ENCODE peak calls at places on chromosomes 6 and 20, in nine cellular contexts. U is AG10803; T is psoas muscle; N is bronchial epithelial cell; P is fibroblast of the aortic adventitia; R is uterus; O is CD8-positive, alpha-beta T cell; H is OCI-LY7; L is astrocyte of the spinal cord. W is an unnamed sample.

GRCh38 chr6:94417364-94417763 is 998.0 kb upstream of the EPHA7 start:
- DNase-seq in T (no peak), R (no peak), N (no peak), O (no peak), U (no peak), L (no peak), H (no peak), P (no peak), W (no peak)

GRCh38 chr6:112877134-112878100 is 530.3 kb downstream of the RFPL4B start:
- DNase-seq in U (peak), O (no peak), L (peak), P (peak), T (no peak), R (no peak), N (peak), H (no peak), W (no peak)

GRCh38 chr6:156699017-156699421 is 78.2 kb upstream of the ARID1B start:
- DNase-seq in T (no peak), U (peak), N (peak), R (no peak), H (no peak), P (peak), L (peak), O (no peak), W (no peak)

GRCh38 chr6:38068854-38069253 is 249.3 kb downstream of the ZFAND3 start:
- DNase-seq in P (no peak), R (no peak), L (no peak), U (peak), O (no peak), N (no peak), H (no peak), T (no peak), W (no peak)

GRCh38 chr20:20498081-20498861 is 130.4 kb downstream of the INSM1 start:
- DNase-seq in P (peak), R (no peak), O (no peak), T (no peak), N (no peak), U (no peak), H (no peak), L (peak), W (no peak)

GRCh38 chr6:165976705-165977104 is 190.9 kb downstream of the TBXT start:
- DNase-seq in P (no peak), H (no peak), N (no peak), U (no peak), R (no peak), T (no peak), O (no peak), L (no peak), W (no peak)

GRCh38 chr20:45902199-45902701 is 9.7 kb downstream of the PLTP start:
- DNase-seq in N (no peak), P (no peak), H (no peak), U (no peak), T (no peak), O (no peak), L (no peak), R (no peak), W (no peak)

GRCh38 chr20:25030007-25030648 is 27.8 kb downstream of the ACSS1 start:
- DNase-seq in H (no peak), L (no peak), R (no peak), P (no peak), O (no peak), N (no peak), U (no peak), T (no peak), W (no peak)

GRCh38 chr20:62931464-62931863 is 5.2 kb upstream of the DIDO1 start:
- DNase-seq in R (no peak), H (no peak), U (no peak), P (no peak), T (no peak), L (no peak), N (no peak), O (no peak), W (no peak)

GRCh38 chr6:125220712-125221111 is 67.1 kb downstream of the TPD52L1 start:
- DNase-seq in L (no peak), P (peak), N (no peak), H (no peak), R (peak), T (peak), O (no peak), U (peak), W (peak)

GRCh38 chr6:84979541-84979940 is 215.1 kb upstream of the TBX18 start:
- DNase-seq in L (peak), P (peak), O (no peak), N (peak), T (no peak), R (no peak), H (no peak), U (peak), W (no peak)

GRCh38 chr20:44810391-44811149 is at the start of gene RIMS4:
- DNase-seq in U (no peak), N (no peak), P (no peak), O (no peak), L (no peak), T (no peak), H (no peak), R (no peak), W (no peak)

GRCh38 chr6:20740727-20741126 is 206.5 kb downstream of the CDKAL1 start:
- DNase-seq in O (no peak), U (no peak), T (no peak), H (no peak), R (no peak), N (no peak), P (no peak), L (no peak), W (no peak)

GRCh38 chr20:37096415-37097039 is 730 bp upstream of the RBL1 start:
- DNase-seq in L (no peak), R (no peak), P (no peak), O (no peak), H (peak), T (no peak), U (no peak), N (no peak), W (no peak)

GRCh38 chr20:37095108-37095608 is 639 bp downstream of the RBL1 start:
- DNase-seq in L (no peak), H (peak), N (no peak), T (no peak), O (peak), P (peak), R (no peak), U (no peak), W (no peak)

GRCh38 chr20:37090357-37090871 is 5.4 kb downstream of the RBL1 start:
- DNase-seq in L (no peak), O (no peak), R (no peak), T (no peak), N (no peak), H (no peak), P (no peak), U (no peak), W (no peak)

GRCh38 chr20:37095609-37096414 is at the start of gene RBL1:
- DNase-seq in O (peak), L (peak), T (peak), N (peak), U (peak), H (peak), R (peak), P (peak), W (peak)
- TF ChIP-seq CTCF in O (no peak), L (peak), T (no peak), N (peak), U (peak), H (peak), R (peak), P (peak), W (peak)

GRCh38 chr6:128569737-128570438 is 49.5 kb upstream of the PTPRK start:
- DNase-seq in O (no peak), T (no peak), R (no peak), L (peak), P (peak), H (no peak), U (peak), N (peak), W (no peak)
- H3K4me3 ChIP-seq in O (no peak), T (no peak), R (no peak), L (no peak), P (no peak), H (no peak), U (no peak), N (peak), W (no peak)

DNA sequence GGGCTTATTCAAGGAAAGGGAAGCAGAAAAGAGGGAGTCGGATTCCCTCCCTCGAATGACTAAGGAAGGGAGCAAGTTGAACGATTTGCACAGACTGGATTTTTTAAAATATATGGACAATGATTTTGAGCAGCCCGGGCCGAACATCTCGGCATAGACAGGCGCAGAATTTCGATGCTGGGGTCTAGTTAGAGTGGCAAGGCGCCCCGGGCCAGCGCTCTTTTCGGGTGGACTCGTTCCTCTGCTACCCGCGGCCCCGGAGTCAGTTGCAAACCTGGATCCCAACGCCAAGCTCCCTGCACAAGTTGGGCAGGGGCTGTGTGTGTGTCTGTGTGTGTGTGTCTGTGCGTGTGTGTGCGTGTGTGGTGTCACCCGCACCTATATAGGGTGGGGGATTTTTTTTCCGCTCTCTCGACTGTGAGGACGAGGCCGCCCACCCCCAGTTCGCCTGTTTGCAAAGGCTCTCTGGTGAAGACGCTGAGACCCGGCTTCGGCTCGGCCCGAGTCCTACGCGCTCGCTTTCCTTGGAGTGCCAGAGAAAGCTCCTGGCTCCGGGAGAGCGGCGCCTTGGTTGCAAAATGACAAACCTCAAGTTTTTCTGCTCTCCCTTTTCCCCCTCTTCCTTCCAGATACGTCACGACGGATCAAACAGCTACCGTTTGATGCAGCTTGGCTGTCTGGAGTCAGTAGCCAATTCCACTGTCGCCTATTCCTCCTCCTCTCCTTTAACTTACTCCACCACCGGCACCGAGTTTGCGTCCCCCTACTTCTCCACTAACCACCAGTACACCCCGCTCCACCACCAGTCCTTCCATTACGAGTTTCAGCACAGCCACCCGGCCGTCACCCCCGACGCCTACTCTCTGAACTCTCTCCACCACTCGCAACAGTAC is 1.4 kb downstream of the TFAP2D start:
- DNase-seq in L (no peak), T (no peak), R (no peak), U (no peak), P (no peak), N (no peak), H (no peak), O (no peak), W (no peak)
- TF ChIP-seq CTCF in L (no peak), T (no peak), R (no peak), U (no peak), P (no peak), N (no peak), H (no peak), O (no peak), W (no peak)

GRCh38 chr6:27141472-27142015 is 106.0 kb upstream of the PRSS16 start:
- DNase-seq in N (no peak), T (no peak), O (no peak), H (peak), R (no peak), L (no peak), P (no peak), U (no peak), W (no peak)

GRCh38 chr6:27145731-27146455 is 101.6 kb upstream of the PRSS16 start:
- DNase-seq in O (peak), L (peak), H (peak), T (peak), P (peak), U (peak), N (peak), R (peak), W (peak)

GRCh38 chr6:27146706-27147507 is 100.6 kb upstream of the PRSS16 start:
- DNase-seq in U (peak), R (peak), O (peak), H (peak), T (peak), L (peak), N (peak), P (peak), W (peak)

GRCh38 chr6:27143474-27144026 is 104.0 kb upstream of the PRSS16 start:
- DNase-seq in O (no peak), H (no peak), L (no peak), U (no peak), T (no peak), N (no peak), P (no peak), R (no peak), W (no peak)

GRCh38 chr6:27144740-27145079 is 102.8 kb upstream of the PRSS16 start:
- DNase-seq in T (no peak), U (no peak), P (no peak), O (no peak), N (no peak), L (no peak), H (peak), R (no peak), W (no peak)
- H3K4me3 ChIP-seq in T (peak), U (peak), P (peak), O (peak), N (no peak), L (peak), H (peak), R (peak), W (peak)

DNA sequence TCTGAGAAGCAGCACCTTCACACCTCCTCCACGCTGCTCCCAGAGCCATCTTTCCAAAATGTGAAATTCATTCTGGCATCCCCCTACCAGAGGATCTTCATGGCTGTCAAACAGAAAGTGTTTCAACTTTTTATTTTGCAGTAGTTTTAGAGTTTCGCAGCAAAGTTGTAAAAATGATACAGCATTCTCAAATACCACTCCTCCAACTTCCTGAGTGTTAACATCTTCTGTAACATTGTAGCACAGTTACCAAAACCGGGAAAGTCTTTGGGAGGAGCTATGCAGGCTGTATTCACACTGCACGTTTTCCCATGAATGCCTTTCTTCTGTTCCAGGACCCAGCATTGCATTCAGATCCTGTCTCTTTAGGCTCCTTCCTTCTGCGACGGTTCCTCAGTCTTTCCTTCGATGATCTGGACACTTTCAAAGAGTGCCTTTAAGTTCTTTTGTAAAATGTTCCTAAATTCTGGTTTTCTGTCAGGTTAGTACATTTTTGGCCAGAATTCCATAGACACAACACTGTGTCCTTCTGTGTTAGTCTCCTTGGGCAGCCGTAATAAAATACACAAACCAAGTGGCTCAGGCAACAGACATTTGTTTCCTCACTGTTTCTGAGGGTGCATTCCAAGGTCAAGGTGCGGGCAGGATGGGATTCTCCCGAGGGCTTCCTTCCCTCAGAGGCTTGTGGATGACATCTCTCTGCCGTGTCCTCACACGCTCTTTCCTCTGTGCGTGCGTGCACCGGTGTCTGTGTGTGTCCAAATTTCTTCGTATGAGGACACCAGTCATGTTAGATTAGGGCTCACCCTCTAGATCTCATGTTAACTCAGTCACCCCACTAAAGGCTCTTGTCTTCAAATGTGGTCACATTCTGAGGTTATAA is 30.3 kb downstream of the CDYL start:
- DNase-seq in O (no peak), R (no peak), P (no peak), L (no peak), H (no peak), T (no peak), U (no peak), N (no peak), W (no peak)
- TF ChIP-seq CTCF in O (no peak), R (no peak), P (no peak), L (no peak), H (no peak), T (no peak), U (no peak), N (no peak), W (no peak)

DNA sequence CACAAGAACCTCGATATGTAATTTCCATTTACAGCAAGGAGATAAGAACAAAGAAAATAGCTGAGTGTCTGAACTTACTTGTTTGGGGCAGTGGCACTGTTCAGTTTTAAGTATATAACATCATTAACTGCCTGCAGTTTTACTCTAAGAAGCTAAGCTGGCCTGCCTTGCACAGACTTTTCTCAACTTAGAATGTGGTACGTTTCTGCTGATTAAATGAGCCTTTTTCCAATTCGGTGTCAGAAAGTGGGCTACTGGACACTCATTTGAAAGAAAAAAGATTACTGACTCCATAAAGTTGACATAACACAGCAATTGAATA is 2.1 kb downstream of the ZMYND8 start:
- DNase-seq in O (no peak), T (no peak), U (no peak), L (no peak), N (no peak), R (no peak), P (no peak), H (no peak), W (no peak)
- H3K4me3 ChIP-seq in O (peak), T (peak), U (peak), L (peak), N (peak), R (no peak), P (peak), H (peak), W (no peak)

GRCh38 chr6:161138545-161139303 is 135.1 kb downstream of the AGPAT4 start:
- DNase-seq in H (no peak), R (no peak), N (no peak), L (no peak), U (no peak), O (no peak), P (no peak), T (no peak), W (no peak)

GRCh38 chr6:161137839-161138544 is 135.9 kb downstream of the AGPAT4 start:
- DNase-seq in P (no peak), N (peak), U (peak), T (no peak), L (peak), R (no peak), O (no peak), H (no peak), W (no peak)

GRCh38 chr6:161136655-161137054 is 137.2 kb downstream of the AGPAT4 start:
- DNase-seq in T (no peak), U (no peak), R (no peak), L (no peak), N (no peak), H (no peak), P (no peak), O (no peak), W (no peak)

GRCh38 chr6:161135695-161136591 is 137.9 kb downstream of the AGPAT4 start:
- DNase-seq in U (no peak), P (no peak), R (no peak), O (no peak), L (no peak), H (peak), N (no peak), T (no peak), W (no peak)

GRCh38 chr6:161137320-161137719 is 136.5 kb downstream of the AGPAT4 start:
- DNase-seq in U (no peak), R (no peak), L (no peak), T (no peak), H (no peak), O (no peak), P (no peak), N (no peak), W (no peak)
- TF ChIP-seq CTCF in U (no peak), R (no peak), L (no peak), T (no peak), H (no peak), O (no peak), P (no peak), N (no peak), W (no peak)

GRCh38 chr6:12012231-12012565 is at the start of gene HIVEP1:
- DNase-seq in L (no peak), U (peak), T (peak), R (peak), N (no peak), O (no peak), H (no peak), P (no peak), W (no peak)

GRCh38 chr6:12014873-12015149 is 2.7 kb downstream of the HIVEP1 start:
- DNase-seq in P (no peak), U (no peak), L (no peak), R (no peak), O (no peak), N (no peak), T (no peak), H (no peak), W (no peak)

GRCh38 chr6:12012566-12013367 is 655 bp downstream of the HIVEP1 start:
- DNase-seq in O (peak), H (peak), L (peak), P (peak), R (peak), T (peak), U (peak), N (peak), W (peak)

GRCh38 chr6:12013368-12013617 is 1.2 kb downstream of the HIVEP1 start:
- DNase-seq in T (no peak), H (no peak), R (no peak), L (no peak), P (no peak), N (no peak), U (no peak), O (no peak), W (no peak)

GRCh38 chr6:12014027-12014872 is 2.1 kb downstream of the HIVEP1 start:
- DNase-seq in P (peak), L (peak), N (peak), R (no peak), O (no peak), H (no peak), T (no peak), U (peak), W (no peak)
- H3K4me3 ChIP-seq in P (peak), L (peak), N (no peak), R (no peak), O (no peak), H (peak), T (no peak), U (no peak), W (peak)

DNA sequence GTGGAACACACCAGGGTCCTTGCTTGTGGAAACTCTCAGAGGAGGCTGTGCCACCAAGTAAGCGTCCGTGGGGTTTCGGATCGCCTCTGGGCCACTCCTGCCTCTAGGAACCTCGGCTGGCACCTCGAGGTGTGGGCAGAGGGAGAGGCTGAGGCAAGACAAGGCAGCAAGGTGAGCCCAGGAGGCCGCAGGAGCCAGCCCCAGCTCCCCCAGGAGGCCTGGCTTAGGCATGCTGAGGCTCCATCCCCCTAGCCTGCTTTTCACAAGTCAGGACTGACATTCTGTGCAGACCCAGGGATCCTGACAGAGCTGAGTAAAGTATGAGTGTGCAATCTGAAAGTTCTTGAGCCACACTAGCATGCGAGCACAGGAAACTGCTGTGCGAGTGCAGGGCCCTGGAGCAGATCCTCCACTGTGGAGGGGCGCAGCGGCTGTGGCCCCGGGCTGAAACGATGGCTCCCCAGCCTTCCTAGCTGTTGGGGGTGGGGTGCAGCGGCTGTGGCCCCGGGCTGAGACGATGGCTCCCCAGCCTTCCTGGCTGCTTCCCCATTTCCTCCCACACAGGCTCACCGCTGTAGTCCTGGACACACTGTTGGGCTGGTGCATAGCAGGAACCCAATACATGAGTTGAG is 75.2 kb upstream of the CD93 start:
- DNase-seq in L (no peak), P (no peak), O (no peak), N (peak), H (no peak), T (no peak), R (peak), U (no peak), W (peak)
- TF ChIP-seq CTCF in L (no peak), P (no peak), O (no peak), N (no peak), H (no peak), T (no peak), R (no peak), U (no peak), W (no peak)

GRCh38 chr6:116564921-116565872 is 6.1 kb upstream of the RWDD1 start:
- DNase-seq in O (no peak), P (no peak), N (no peak), U (peak), T (peak), L (peak), H (no peak), R (no peak), W (no peak)
- H3K4me3 ChIP-seq in O (peak), P (peak), N (peak), U (peak), T (peak), L (no peak), H (no peak), R (peak), W (peak)

W was measured in tibial artery.